ENCODE peak calls at places on chromosomes 11 and 22, in nine cellular contexts. A is HCT116, L is A549, K is heart left ventricle, O is stomach, X is testis, J is uterus, W is transverse colon, Z is IMR-90. N is an unnamed sample. For H3K4me1, the result is how much of the 10 kb centered on the place peaks cover.

GRCh38 chr11:91164452-91164822 is 941.6 kb upstream of the CHORDC1 start:
- DNase-seq in Z (no peak), X (no peak), O (no peak), A (no peak), K (no peak), W (no peak), L (peak), J (no peak), N (no peak)

GRCh38 chr11:69416123-69416475 is 65.4 kb upstream of the LINC01488 start:
- DNase-seq in Z (no peak), A (no peak), W (no peak), O (no peak), L (no peak), J (no peak), X (no peak), K (no peak), N (no peak)

GRCh38 chr22:41429232-41429945 is 17.2 kb downstream of the TOB2 start:
- DNase-seq in L (no peak), W (no peak), O (no peak), K (no peak), Z (no peak), A (no peak), X (no peak), J (no peak), N (no peak)

GRCh38 chr22:36328635-36329216 is 59.0 kb downstream of the MYH9 start:
- DNase-seq in J (peak), X (peak), A (no peak), L (peak), W (peak), K (no peak), Z (peak), O (peak), N (no peak)

GRCh38 chr11:37449146-37449545 is 851.1 kb upstream of the RAG2 start:
- DNase-seq in O (no peak), K (no peak), W (no peak), A (no peak), X (no peak), L (peak), J (no peak), Z (peak), N (no peak)

GRCh38 chr11:61871158-61871597 is 20.2 kb downstream of the FADS3 start:
- DNase-seq in Z (peak), L (peak), X (peak), J (peak), A (peak), K (peak), W (peak), O (peak), N (peak)

GRCh38 chr11:746289-747175 is 732 bp upstream of the TALDO1 start:
- DNase-seq in K (no peak), Z (peak), X (no peak), L (peak), O (no peak), A (no peak), W (no peak), J (no peak), N (no peak)

GRCh38 chr11:72543849-72544535 is 109.7 kb upstream of the CLPB start:
- DNase-seq in A (no peak), W (no peak), K (no peak), O (no peak), Z (no peak), L (no peak), J (no peak), X (no peak), N (no peak)

GRCh38 chr11:114208371-114208770 is 87.8 kb upstream of the NNMT start:
- DNase-seq in A (no peak), Z (no peak), J (no peak), W (no peak), L (no peak), O (no peak), X (no peak), K (no peak), N (no peak)

GRCh38 chr11:102120006-102120405 is 9.8 kb downstream of the YAP1 start:
- DNase-seq in W (no peak), L (peak), Z (peak), A (no peak), X (no peak), J (no peak), K (no peak), O (no peak), N (no peak)

GRCh38 chr22:37148031-37148651 is 1.6 kb downstream of the IL2RB start:
- DNase-seq in A (no peak), W (no peak), K (no peak), J (no peak), L (no peak), Z (no peak), O (no peak), X (no peak), N (no peak)

GRCh38 chr22:50529416-50530279 is at the start of gene TYMP:
- DNase-seq in L (no peak), J (peak), W (peak), A (no peak), Z (no peak), O (peak), X (no peak), K (peak), N (peak)

GRCh38 chr11:131897976-131898375 is 527.6 kb downstream of the NTM start:
- DNase-seq in O (no peak), K (no peak), X (no peak), W (no peak), A (no peak), L (no peak), Z (peak), J (no peak), N (no peak)

GRCh38 chr11:63553759-63554158 is 9.4 kb downstream of the PLAAT2 start:
- DNase-seq in K (no peak), Z (no peak), X (peak), L (no peak), O (no peak), J (no peak), W (no peak), A (no peak), N (no peak)

GRCh38 chr22:39239561-39240423 is 5.0 kb downstream of the PDGFB start:
- DNase-seq in W (peak), K (no peak), A (no peak), X (no peak), O (peak), L (no peak), Z (no peak), J (no peak), N (peak)

GRCh38 chr11:3809624-3809928 is 1.2 kb downstream of the PGAP2 start:
- DNase-seq in W (no peak), Z (no peak), L (no peak), X (no peak), J (no peak), A (no peak), K (no peak), O (no peak), N (no peak)

GRCh38 chr11:75160328-75160757 is 9.4 kb downstream of the SLCO2B1 start:
- DNase-seq in A (no peak), X (no peak), L (no peak), W (no peak), J (peak), O (no peak), K (peak), Z (no peak), N (no peak)

GRCh38 chr11:61297341-61297740 is 2.2 kb upstream of the VWCE start:
- DNase-seq in J (no peak), K (no peak), O (no peak), Z (peak), L (no peak), W (no peak), A (no peak), X (no peak), N (no peak)

GRCh38 chr11:101870510-101870909 is 44.3 kb upstream of the CEP126 start:
- DNase-seq in K (no peak), W (no peak), O (no peak), J (no peak), Z (peak), L (peak), A (peak), X (no peak), N (no peak)

GRCh38 chr11:63623513-63624140 is 9.4 kb upstream of the PLAAT3 start:
- DNase-seq in J (no peak), Z (no peak), W (no peak), X (no peak), L (no peak), O (no peak), A (no peak), K (no peak), N (no peak)

GRCh38 chr11:74460481-74461154 is 6.7 kb downstream of the KCNE3 start:
- DNase-seq in Z (peak), J (no peak), K (no peak), A (no peak), O (no peak), W (no peak), L (peak), X (no peak), N (no peak)

GRCh38 chr11:133818302-133818701 is 27.0 kb downstream of the SPATA19 start:
- DNase-seq in X (no peak), J (no peak), O (no peak), Z (no peak), A (no peak), L (no peak), K (no peak), W (no peak), N (no peak)

GRCh38 chr22:40747361-40747760 is 68.1 kb downstream of the MCHR1 start:
- DNase-seq in O (no peak), J (peak), Z (no peak), K (no peak), X (no peak), W (no peak), A (no peak), L (no peak), N (no peak)

GRCh38 chr11:76644591-76644990 is 26.0 kb downstream of the LRRC32 start:
- DNase-seq in A (no peak), O (no peak), Z (no peak), X (no peak), W (no peak), K (no peak), J (no peak), L (no peak), N (no peak)

DNA sequence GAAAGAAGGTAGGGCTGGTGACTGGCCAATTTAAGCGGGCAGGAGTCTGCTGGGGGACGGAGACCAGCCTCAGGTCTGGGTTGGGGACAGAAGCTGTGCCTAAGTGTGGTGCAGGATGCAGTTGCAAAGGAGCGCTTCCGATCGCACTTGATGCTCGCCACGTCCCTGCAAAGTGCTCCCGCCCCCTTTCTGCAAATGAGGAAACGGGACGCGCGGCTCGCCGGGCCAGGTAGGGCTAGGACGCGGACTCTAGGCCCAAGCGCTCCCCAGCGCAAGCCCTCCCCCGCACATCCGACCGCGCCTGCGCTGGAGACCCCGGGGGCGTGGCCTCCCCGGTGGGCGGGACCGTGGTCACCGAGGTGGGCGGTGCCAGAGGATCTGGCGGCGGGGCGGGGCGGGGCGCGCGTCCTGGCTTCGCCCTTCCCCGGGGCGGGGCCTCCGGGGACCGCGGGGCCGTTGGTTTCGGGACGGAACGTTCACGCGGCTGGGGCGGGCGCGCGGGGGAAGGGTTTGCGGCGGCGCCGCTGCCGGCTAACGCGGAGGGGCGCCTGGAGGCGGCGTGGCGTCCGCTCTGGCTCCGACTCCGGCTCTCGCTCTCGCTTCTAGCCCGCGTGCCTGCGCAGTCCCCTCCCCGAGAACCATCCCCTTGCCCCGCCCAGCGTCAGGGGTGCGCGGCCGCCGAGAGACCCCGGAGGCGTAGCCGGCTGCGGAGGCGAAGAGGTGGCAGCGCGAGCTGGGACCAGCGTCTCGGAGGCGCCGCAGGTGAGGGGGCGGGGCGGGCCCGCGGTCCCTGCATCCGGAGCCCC is at the start of gene FAM118A:
- DNase-seq in A (peak), O (peak), X (peak), Z (peak), W (peak), K (peak), J (peak), L (peak), N (peak)
- TF ChIP-seq POLR2A in A (peak), O (peak), X (peak), Z (peak), W (peak), K (no peak), J (peak), L (peak), N (peak)

GRCh38 chr11:116910847-116911246 is 73.4 kb upstream of the APOA1 start:
- DNase-seq in K (no peak), X (no peak), O (no peak), J (no peak), W (no peak), L (no peak), Z (no peak), A (no peak), N (no peak)

GRCh38 chr11:116913000-116913399 is 75.6 kb upstream of the APOA1 start:
- DNase-seq in L (peak), O (no peak), W (no peak), K (no peak), X (no peak), J (no peak), Z (peak), A (no peak), N (no peak)

GRCh38 chr11:116909245-116909644 is 71.8 kb upstream of the APOA1 start:
- DNase-seq in W (no peak), A (no peak), L (no peak), K (no peak), J (no peak), O (no peak), Z (no peak), X (no peak), N (no peak)

GRCh38 chr11:116911981-116912734 is 74.7 kb upstream of the APOA1 start:
- DNase-seq in Z (no peak), K (no peak), O (no peak), A (no peak), L (no peak), W (no peak), X (no peak), J (no peak), N (no peak)

DNA sequence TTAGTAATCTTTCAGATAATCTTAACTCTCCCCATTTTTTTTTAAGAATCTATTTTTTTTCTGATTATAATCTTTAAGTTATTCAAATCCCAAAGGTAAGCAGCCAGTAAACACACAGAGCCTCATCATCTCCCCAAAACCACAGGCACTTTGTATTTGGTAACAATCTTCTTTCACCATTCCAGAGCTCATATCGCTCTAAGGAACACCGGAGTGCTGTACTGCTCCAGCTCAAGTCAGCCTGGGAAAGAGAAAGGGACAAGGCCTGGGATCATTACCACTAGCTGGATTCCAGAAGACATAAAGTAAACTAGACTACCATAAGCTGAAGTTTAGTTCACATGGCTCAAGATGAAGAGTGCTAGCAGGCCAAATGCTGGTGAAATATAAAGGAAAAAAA is 73.0 kb upstream of the APOA1 start:
- DNase-seq in K (no peak), O (no peak), J (no peak), Z (peak), W (no peak), L (no peak), A (no peak), X (no peak), N (no peak)
- H3K4me1 ChIP-seq in K (under half), O (under half), J (under half), Z (under half), W (under half), L (under half), A (under half), X (under half), N (under half)

DNA sequence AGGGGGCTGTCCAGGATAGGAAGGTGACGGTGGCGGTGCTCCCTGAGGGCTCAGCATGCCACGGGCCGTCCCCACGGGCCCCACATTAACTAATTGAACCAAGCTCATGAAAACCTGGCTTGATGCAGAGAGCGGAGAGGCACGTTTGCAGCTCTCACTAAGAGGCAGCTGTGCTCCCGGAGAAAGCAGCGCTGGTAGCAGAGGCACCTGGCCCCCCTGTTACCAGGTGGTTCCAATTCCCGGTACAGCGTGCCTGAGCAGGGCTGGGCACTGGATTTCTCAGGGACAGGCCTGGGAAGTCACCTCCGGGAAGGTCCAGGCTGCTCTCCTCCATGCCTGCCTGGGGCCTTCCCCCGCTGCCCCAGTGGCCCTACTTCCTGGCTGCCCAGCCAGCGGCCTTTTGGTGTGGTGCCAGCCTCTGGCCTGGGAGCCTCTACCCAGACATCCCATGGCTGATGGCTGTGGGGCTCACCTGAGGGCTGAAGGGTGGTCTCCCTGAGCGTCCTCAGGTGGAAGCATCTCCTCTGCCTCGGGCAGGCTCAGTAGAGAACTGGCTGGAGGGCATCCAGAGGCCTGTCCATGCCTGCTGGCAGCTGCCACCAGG is 1.2 kb downstream of the KCNQ1 start:
- DNase-seq in Z (no peak), A (no peak), O (peak), X (no peak), K (peak), L (no peak), J (no peak), W (peak), N (peak)
- TF ChIP-seq POLR2A in Z (no peak), A (no peak), O (no peak), X (no peak), K (no peak), L (no peak), J (no peak), W (no peak), N (no peak)

GRCh38 chr11:103906291-103906850 is 130.1 kb upstream of the DDI1 start:
- DNase-seq in W (no peak), Z (no peak), X (no peak), O (no peak), A (no peak), L (no peak), K (no peak), J (no peak), N (no peak)
- H3K4me1 ChIP-seq in W (under half), Z (under half), X (under half), O (under half), A (under half), L (under half), K (under half), J (under half), N (under half)

GRCh38 chr11:8809185-8809584 is 101.8 kb upstream of the AKIP1 start:
- DNase-seq in X (no peak), J (no peak), K (no peak), O (no peak), A (no peak), Z (no peak), L (no peak), W (no peak), N (no peak)

GRCh38 chr11:8812438-8812837 is 98.6 kb upstream of the AKIP1 start:
- DNase-seq in K (no peak), J (peak), O (peak), W (no peak), X (no peak), Z (no peak), A (no peak), L (peak), N (peak)

GRCh38 chr11:8811571-8811970 is 99.4 kb upstream of the AKIP1 start:
- DNase-seq in K (no peak), W (no peak), Z (peak), J (peak), O (no peak), X (no peak), L (no peak), A (no peak), N (no peak)

GRCh38 chr11:8809605-8810272 is 101.2 kb upstream of the AKIP1 start:
- DNase-seq in Z (no peak), O (no peak), A (no peak), W (no peak), X (peak), K (no peak), L (no peak), J (no peak), N (no peak)

DNA sequence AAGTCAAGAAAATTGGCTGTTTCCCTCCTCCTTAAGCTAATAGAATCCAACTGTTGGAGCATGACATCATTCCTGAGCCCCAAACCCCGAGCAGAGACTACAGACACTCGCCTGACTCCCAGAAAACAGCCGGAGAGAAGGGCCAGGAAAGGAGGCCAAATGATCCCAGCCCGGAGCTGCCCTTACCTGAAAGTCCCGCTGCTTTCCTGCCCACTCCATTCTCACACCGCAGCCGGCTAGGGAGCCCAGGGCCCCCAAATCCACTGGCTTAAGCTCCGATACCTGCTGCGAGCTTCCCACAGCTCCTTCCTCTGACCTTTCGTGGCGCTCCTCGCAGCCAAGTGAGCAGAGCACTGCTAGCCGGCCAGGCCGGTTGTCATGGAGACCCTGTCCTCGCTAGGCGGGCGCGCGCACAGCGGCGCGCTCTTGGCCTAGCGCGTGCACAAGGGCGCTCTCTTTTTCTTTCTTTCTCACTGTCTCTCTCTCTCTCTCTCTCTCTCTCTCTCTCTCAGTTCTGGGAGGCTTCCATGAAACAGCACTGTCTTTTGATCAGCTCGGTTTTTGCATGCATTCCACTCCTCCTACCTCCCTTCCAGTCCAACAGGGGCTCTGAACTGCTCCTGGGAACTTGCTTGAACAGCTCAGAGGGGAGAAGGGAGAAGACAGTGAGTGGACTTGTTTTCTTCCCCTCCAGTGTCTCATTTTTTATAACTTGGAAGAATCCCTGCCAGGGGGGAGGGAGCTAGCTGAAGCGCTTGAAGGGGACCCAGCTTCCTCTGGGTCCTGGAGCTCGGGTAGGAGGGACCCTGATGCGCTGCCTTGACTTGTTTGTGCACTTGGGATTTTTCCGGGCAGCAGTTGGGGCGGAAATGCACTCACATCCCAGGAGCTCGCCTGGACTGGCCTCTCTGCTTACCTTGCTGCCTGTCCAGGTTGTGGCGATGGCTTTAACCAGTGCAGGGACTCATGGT is 100.4 kb upstream of the AKIP1 start:
- DNase-seq in L (no peak), O (peak), Z (peak), J (peak), A (no peak), W (peak), K (peak), X (peak), N (peak)
- TF ChIP-seq POLR2A in L (no peak), O (peak), Z (no peak), J (no peak), A (no peak), W (peak), K (peak), X (peak), N (no peak)

GRCh38 chr11:26846222-26846621 is 124.4 kb upstream of the SLC5A12 start:
- DNase-seq in L (no peak), Z (no peak), X (no peak), K (no peak), J (no peak), O (no peak), W (no peak), A (no peak), N (no peak)
- H3K4me1 ChIP-seq in L (under half), Z (under half), X (under half), K (under half), J (under half), O (under half), W (under half), A (under half), N (under half)

N was measured in right lobe of liver.